ENCODE peak calls at places on chromosomes 4 and X, in ten cellular contexts. One of them, this sample, is unnamed.

GRCh38 chr4:141455651-141456050 is 180.7 kb upstream of the IL15 start:
- DNase-seq in brain microvascular endothelial cell: peak; percentile 20
- DNase-seq in fibroblast of mammary gland: no peak
- DNase-seq in epithelial cell of esophagus: peak; percentile 78
- DNase-seq in esophagus squamous epithelium: no peak
- DNase-seq in astrocyte of the spinal cord: no peak
- DNase-seq in nephron progenitor cell: no peak
- DNase-seq in endothelial cell: no peak
- DNase-seq in BJ: no peak
- DNase-seq in HFFc6: no peak
- DNase-seq in this sample: peak; percentile 31

GRCh38 chr4:68872442-68873217 is 56.8 kb downstream of the UGT2B10 start:
- DNase-seq in fibroblast of mammary gland: no peak
- DNase-seq in astrocyte of the spinal cord: no peak
- DNase-seq in nephron progenitor cell: no peak
- DNase-seq in HFFc6: no peak
- DNase-seq in brain microvascular endothelial cell: no peak
- DNase-seq in BJ: no peak
- DNase-seq in endothelial cell: no peak
- DNase-seq in epithelial cell of esophagus: peak; percentile 4
- DNase-seq in esophagus squamous epithelium: no peak
- DNase-seq in this sample: no peak

GRCh38 chr4:178577933-178578332 is 1135.7 kb upstream of the AGA start:
- DNase-seq in epithelial cell of esophagus: peak; percentile 24
- DNase-seq in HFFc6: no peak
- DNase-seq in nephron progenitor cell: no peak
- DNase-seq in BJ: no peak
- DNase-seq in endothelial cell: no peak
- DNase-seq in fibroblast of mammary gland: no peak
- DNase-seq in brain microvascular endothelial cell: no peak
- DNase-seq in astrocyte of the spinal cord: no peak
- DNase-seq in esophagus squamous epithelium: no peak
- DNase-seq in this sample: no peak

GRCh38 chrX:96435636-96436035 is 249.0 kb upstream of the DIAPH2 start:
- DNase-seq in astrocyte of the spinal cord: peak; percentile 35
- DNase-seq in BJ: no peak
- DNase-seq in endothelial cell: no peak
- DNase-seq in brain microvascular endothelial cell: peak; percentile 11
- DNase-seq in fibroblast of mammary gland: peak; percentile 54
- DNase-seq in epithelial cell of esophagus: no peak
- DNase-seq in esophagus squamous epithelium: no peak
- DNase-seq in HFFc6: peak; percentile 5
- DNase-seq in nephron progenitor cell: no peak
- DNase-seq in this sample: no peak

GRCh38 chr4:156654410-156654809 is 317.2 kb downstream of the PDGFC start:
- DNase-seq in epithelial cell of esophagus: peak; percentile 43
- DNase-seq in BJ: no peak
- DNase-seq in nephron progenitor cell: no peak
- DNase-seq in brain microvascular endothelial cell: no peak
- DNase-seq in astrocyte of the spinal cord: peak; percentile 66
- DNase-seq in endothelial cell: no peak
- DNase-seq in HFFc6: no peak
- DNase-seq in esophagus squamous epithelium: no peak
- DNase-seq in fibroblast of mammary gland: no peak
- DNase-seq in this sample: no peak

GRCh38 chr4:108320066-108320465 is 151.3 kb upstream of the LEF1 start:
- DNase-seq in astrocyte of the spinal cord: no peak
- DNase-seq in fibroblast of mammary gland: no peak
- DNase-seq in esophagus squamous epithelium: no peak
- DNase-seq in nephron progenitor cell: no peak
- DNase-seq in brain microvascular endothelial cell: no peak
- DNase-seq in HFFc6: no peak
- DNase-seq in BJ: no peak
- DNase-seq in endothelial cell: no peak
- DNase-seq in epithelial cell of esophagus: no peak
- DNase-seq in this sample: no peak

GRCh38 chr4:109429545-109429944 is 4.1 kb upstream of the SEC24B start:
- DNase-seq in endothelial cell: no peak
- DNase-seq in HFFc6: peak; percentile 24
- DNase-seq in BJ: no peak
- DNase-seq in nephron progenitor cell: no peak
- DNase-seq in brain microvascular endothelial cell: no peak
- DNase-seq in esophagus squamous epithelium: no peak
- DNase-seq in fibroblast of mammary gland: no peak
- DNase-seq in epithelial cell of esophagus: peak; percentile 78
- DNase-seq in astrocyte of the spinal cord: no peak
- DNase-seq in this sample: no peak

GRCh38 chr4:129093173-129093974 is at the start of gene SCLT1:
- DNase-seq in BJ: peak; percentile 86
- DNase-seq in astrocyte of the spinal cord: peak; percentile 99
- DNase-seq in brain microvascular endothelial cell: peak; percentile 98
- DNase-seq in esophagus squamous epithelium: peak; percentile 83
- DNase-seq in HFFc6: peak; percentile 98
- DNase-seq in endothelial cell: peak; percentile 96
- DNase-seq in fibroblast of mammary gland: peak; percentile 99
- DNase-seq in epithelial cell of esophagus: peak; percentile 99
- DNase-seq in nephron progenitor cell: peak; percentile 94
- DNase-seq in this sample: peak; percentile 95

GRCh38 chr4:104507112-104507511 is 12.4 kb upstream of the CXXC4 start:
- DNase-seq in nephron progenitor cell: no peak
- DNase-seq in BJ: no peak
- DNase-seq in esophagus squamous epithelium: no peak
- DNase-seq in brain microvascular endothelial cell: no peak
- DNase-seq in endothelial cell: no peak
- DNase-seq in HFFc6: no peak
- DNase-seq in fibroblast of mammary gland: no peak
- DNase-seq in astrocyte of the spinal cord: no peak
- DNase-seq in epithelial cell of esophagus: no peak
- DNase-seq in this sample: no peak

GRCh38 chrX:859329-859728 is 228.7 kb downstream of the SHOX start:
- DNase-seq in endothelial cell: no peak
- DNase-seq in brain microvascular endothelial cell: no peak
- DNase-seq in BJ: no peak
- DNase-seq in nephron progenitor cell: no peak
- DNase-seq in esophagus squamous epithelium: no peak
- DNase-seq in fibroblast of mammary gland: no peak
- DNase-seq in epithelial cell of esophagus: no peak
- DNase-seq in astrocyte of the spinal cord: no peak
- DNase-seq in HFFc6: no peak
- DNase-seq in this sample: no peak

GRCh38 chr4:158811704-158812103 is 42.9 kb downstream of the FNIP2 start:
- DNase-seq in nephron progenitor cell: no peak
- DNase-seq in HFFc6: no peak
- DNase-seq in astrocyte of the spinal cord: no peak
- DNase-seq in brain microvascular endothelial cell: peak; percentile 40
- DNase-seq in endothelial cell: no peak
- DNase-seq in esophagus squamous epithelium: no peak
- DNase-seq in fibroblast of mammary gland: no peak
- DNase-seq in epithelial cell of esophagus: peak; percentile 50
- DNase-seq in BJ: no peak
- DNase-seq in this sample: no peak

GRCh38 chrX:35696760-35697234 is 101.3 kb upstream of the MAGEB16 start:
- DNase-seq in brain microvascular endothelial cell: no peak
- DNase-seq in astrocyte of the spinal cord: no peak
- DNase-seq in fibroblast of mammary gland: no peak
- DNase-seq in HFFc6: no peak
- DNase-seq in esophagus squamous epithelium: no peak
- DNase-seq in nephron progenitor cell: no peak
- DNase-seq in endothelial cell: no peak
- DNase-seq in epithelial cell of esophagus: no peak
- DNase-seq in BJ: no peak
- DNase-seq in this sample: no peak

GRCh38 chr4:154732669-154733068 is 11.1 kb upstream of the LRAT start:
- DNase-seq in fibroblast of mammary gland: no peak
- DNase-seq in brain microvascular endothelial cell: no peak
- DNase-seq in HFFc6: no peak
- DNase-seq in BJ: no peak
- DNase-seq in epithelial cell of esophagus: peak; percentile 92
- DNase-seq in astrocyte of the spinal cord: no peak
- DNase-seq in endothelial cell: no peak
- DNase-seq in nephron progenitor cell: no peak
- DNase-seq in esophagus squamous epithelium: no peak
- DNase-seq in this sample: no peak

GRCh38 chr4:152193059-152193458 is 342.8 kb downstream of the FBXW7 start:
- DNase-seq in HFFc6: peak; percentile 44
- DNase-seq in BJ: no peak
- DNase-seq in esophagus squamous epithelium: no peak
- DNase-seq in astrocyte of the spinal cord: no peak
- DNase-seq in nephron progenitor cell: no peak
- DNase-seq in endothelial cell: no peak
- DNase-seq in epithelial cell of esophagus: no peak
- DNase-seq in fibroblast of mammary gland: no peak
- DNase-seq in brain microvascular endothelial cell: peak; percentile 1
- DNase-seq in this sample: no peak

GRCh38 chr4:6333301-6334202 is 63.9 kb downstream of the WFS1 start:
- DNase-seq in HFFc6: no peak
- DNase-seq in brain microvascular endothelial cell: no peak
- DNase-seq in endothelial cell: no peak
- DNase-seq in BJ: no peak
- DNase-seq in epithelial cell of esophagus: no peak
- DNase-seq in astrocyte of the spinal cord: no peak
- DNase-seq in fibroblast of mammary gland: peak; percentile 38
- DNase-seq in esophagus squamous epithelium: no peak
- DNase-seq in nephron progenitor cell: no peak
- DNase-seq in this sample: no peak
- TF ChIP-seq CTCF in HFFc6: peak; percentile 82
- TF ChIP-seq CTCF in brain microvascular endothelial cell: peak; percentile 75
- TF ChIP-seq CTCF in endothelial cell: peak; percentile 84
- TF ChIP-seq CTCF in BJ: peak; percentile 63
- TF ChIP-seq CTCF in epithelial cell of esophagus: peak; percentile 51
- TF ChIP-seq CTCF in astrocyte of the spinal cord: peak; percentile 65
- TF ChIP-seq CTCF in fibroblast of mammary gland: peak; percentile 70
- TF ChIP-seq CTCF in esophagus squamous epithelium: peak; percentile 54
- TF ChIP-seq CTCF in nephron progenitor cell: peak; percentile 33
- TF ChIP-seq CTCF in this sample: peak; percentile 33

GRCh38 chrX:12138366-12139313 is at the start of gene FRMPD4:
- DNase-seq in astrocyte of the spinal cord: no peak
- DNase-seq in esophagus squamous epithelium: no peak
- DNase-seq in brain microvascular endothelial cell: no peak
- DNase-seq in nephron progenitor cell: peak; percentile 54
- DNase-seq in epithelial cell of esophagus: peak; percentile 8
- DNase-seq in BJ: no peak
- DNase-seq in endothelial cell: peak; percentile 15
- DNase-seq in fibroblast of mammary gland: peak; percentile 20
- DNase-seq in HFFc6: no peak
- DNase-seq in this sample: peak; percentile 1
- TF ChIP-seq CTCF in astrocyte of the spinal cord: peak; percentile 7
- TF ChIP-seq CTCF in esophagus squamous epithelium: no peak
- TF ChIP-seq CTCF in brain microvascular endothelial cell: peak; percentile 30
- TF ChIP-seq CTCF in nephron progenitor cell: no peak
- TF ChIP-seq CTCF in epithelial cell of esophagus: no peak
- TF ChIP-seq CTCF in BJ: peak; percentile 10
- TF ChIP-seq CTCF in endothelial cell: no peak
- TF ChIP-seq CTCF in fibroblast of mammary gland: no peak
- TF ChIP-seq CTCF in HFFc6: no peak
- TF ChIP-seq CTCF in this sample: no peak

DNA sequence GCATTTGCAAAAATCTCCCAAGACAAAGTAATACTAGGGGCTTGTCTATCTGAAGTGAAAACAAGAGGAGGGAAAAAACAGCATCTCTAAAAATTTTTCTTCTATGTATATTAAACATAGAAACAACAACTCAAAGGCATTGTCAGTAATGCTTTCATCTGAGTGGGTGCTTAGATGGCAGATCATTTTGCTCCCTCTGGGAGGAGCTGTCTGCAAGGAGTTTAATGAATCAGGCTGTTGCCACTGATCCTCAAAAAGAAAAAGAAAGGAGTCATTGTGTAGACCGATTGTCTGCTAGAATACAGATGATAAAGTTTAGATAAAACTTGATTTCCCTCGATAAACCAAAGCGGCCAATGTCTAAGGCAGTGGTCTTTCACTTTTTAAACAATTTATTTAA is 49.7 kb upstream of the KLHL8 start:
- DNase-seq in astrocyte of the spinal cord: peak; percentile 51
- DNase-seq in nephron progenitor cell: no peak
- DNase-seq in HFFc6: peak; percentile 38
- DNase-seq in BJ: no peak
- DNase-seq in fibroblast of mammary gland: peak; percentile 59
- DNase-seq in esophagus squamous epithelium: no peak
- DNase-seq in brain microvascular endothelial cell: peak; percentile 37
- DNase-seq in endothelial cell: peak; percentile 5
- DNase-seq in epithelial cell of esophagus: peak; percentile 67
- DNase-seq in this sample: peak; percentile 64
- TF ChIP-seq CTCF in astrocyte of the spinal cord: peak; percentile 62
- TF ChIP-seq CTCF in nephron progenitor cell: peak; percentile 44
- TF ChIP-seq CTCF in HFFc6: peak; percentile 63
- TF ChIP-seq CTCF in BJ: peak; percentile 55
- TF ChIP-seq CTCF in fibroblast of mammary gland: peak; percentile 66
- TF ChIP-seq CTCF in esophagus squamous epithelium: peak; percentile 70
- TF ChIP-seq CTCF in brain microvascular endothelial cell: peak; percentile 75
- TF ChIP-seq CTCF in endothelial cell: no peak
- TF ChIP-seq CTCF in epithelial cell of esophagus: peak; percentile 85
- TF ChIP-seq CTCF in this sample: peak; percentile 75

GRCh38 chrX:13165266-13165665 is 120.8 kb upstream of the FAM9C start:
- DNase-seq in epithelial cell of esophagus: no peak
- DNase-seq in endothelial cell: no peak
- DNase-seq in astrocyte of the spinal cord: no peak
- DNase-seq in brain microvascular endothelial cell: no peak
- DNase-seq in HFFc6: no peak
- DNase-seq in BJ: no peak
- DNase-seq in fibroblast of mammary gland: peak; percentile 43
- DNase-seq in nephron progenitor cell: no peak
- DNase-seq in esophagus squamous epithelium: no peak
- DNase-seq in this sample: no peak

GRCh38 chrX:13162772-13163171 is 118.4 kb upstream of the FAM9C start:
- DNase-seq in nephron progenitor cell: no peak
- DNase-seq in astrocyte of the spinal cord: no peak
- DNase-seq in HFFc6: no peak
- DNase-seq in endothelial cell: no peak
- DNase-seq in esophagus squamous epithelium: no peak
- DNase-seq in brain microvascular endothelial cell: no peak
- DNase-seq in epithelial cell of esophagus: no peak
- DNase-seq in fibroblast of mammary gland: no peak
- DNase-seq in BJ: no peak
- DNase-seq in this sample: no peak

GRCh38 chrX:13165747-13166146 is 121.3 kb upstream of the FAM9C start:
- DNase-seq in astrocyte of the spinal cord: no peak
- DNase-seq in esophagus squamous epithelium: no peak
- DNase-seq in nephron progenitor cell: no peak
- DNase-seq in fibroblast of mammary gland: no peak
- DNase-seq in BJ: no peak
- DNase-seq in endothelial cell: no peak
- DNase-seq in brain microvascular endothelial cell: no peak
- DNase-seq in HFFc6: no peak
- DNase-seq in epithelial cell of esophagus: no peak
- DNase-seq in this sample: no peak

GRCh38 chrX:13167444-13168207 is 123.2 kb upstream of the FAM9C start:
- DNase-seq in astrocyte of the spinal cord: peak; percentile 43
- DNase-seq in HFFc6: no peak
- DNase-seq in esophagus squamous epithelium: no peak
- DNase-seq in epithelial cell of esophagus: peak; percentile 45
- DNase-seq in brain microvascular endothelial cell: no peak
- DNase-seq in fibroblast of mammary gland: peak; percentile 64
- DNase-seq in nephron progenitor cell: no peak
- DNase-seq in endothelial cell: no peak
- DNase-seq in BJ: no peak
- DNase-seq in this sample: no peak

DNA sequence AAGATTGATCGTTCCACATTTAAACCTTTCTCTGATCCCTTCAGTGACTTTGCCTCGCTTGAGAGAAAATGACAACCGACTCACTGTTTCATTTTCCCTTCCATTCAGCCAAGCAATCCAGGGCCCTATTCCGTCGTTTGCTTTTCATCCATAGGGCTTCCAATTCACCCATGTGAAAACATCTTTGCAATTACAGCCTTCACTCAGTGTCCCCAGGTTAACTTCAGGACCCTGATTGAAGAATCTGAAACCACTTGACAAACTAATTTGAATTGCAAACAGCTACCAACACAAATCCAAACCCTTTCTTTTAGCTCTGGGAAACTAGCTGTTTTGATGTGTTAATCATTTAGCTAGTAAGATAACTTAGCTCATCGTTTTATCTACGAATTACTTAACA is 120.2 kb upstream of the FAM9C start:
- DNase-seq in nephron progenitor cell: no peak
- DNase-seq in endothelial cell: no peak
- DNase-seq in fibroblast of mammary gland: no peak
- DNase-seq in esophagus squamous epithelium: no peak
- DNase-seq in astrocyte of the spinal cord: no peak
- DNase-seq in HFFc6: no peak
- DNase-seq in brain microvascular endothelial cell: no peak
- DNase-seq in BJ: no peak
- DNase-seq in epithelial cell of esophagus: no peak
- DNase-seq in this sample: no peak
- TF ChIP-seq CTCF in nephron progenitor cell: no peak
- TF ChIP-seq CTCF in endothelial cell: no peak
- TF ChIP-seq CTCF in fibroblast of mammary gland: no peak
- TF ChIP-seq CTCF in esophagus squamous epithelium: no peak
- TF ChIP-seq CTCF in astrocyte of the spinal cord: no peak
- TF ChIP-seq CTCF in HFFc6: no peak
- TF ChIP-seq CTCF in brain microvascular endothelial cell: no peak
- TF ChIP-seq CTCF in BJ: no peak
- TF ChIP-seq CTCF in epithelial cell of esophagus: no peak
- TF ChIP-seq CTCF in this sample: no peak